ENCODE peak calls at places on chromosomes 1 and 21, in five cellular contexts. K, N, P, U and E are unnamed samples.

GRCh38 chr1:101051688-101052638 is 26.4 kb upstream of the DPH5 start:
- DNase-seq in K (no peak), N (peak; percentile 41), P (no peak), U (no peak), E (no peak)

GRCh38 chr1:37797750-37798345 is 4.2 kb downstream of the MANEAL start:
- DNase-seq in K (no peak), N (no peak), P (no peak), U (no peak), E (no peak)

GRCh38 chr1:62727656-62728396 is 39.6 kb upstream of the DOCK7 start:
- DNase-seq in K (no peak), N (no peak), P (no peak), U (no peak), E (no peak)

GRCh38 chr1:63691672-63692425 is 82.0 kb upstream of the ROR1 start:
- DNase-seq in K (peak; percentile 78), N (peak; percentile 60), P (peak; percentile 55), U (peak; percentile 10), E (no peak)

GRCh38 chr1:110634455-110635281 is 28.5 kb upstream of the KCNA2 start:
- DNase-seq in K (peak; percentile 95), N (peak; percentile 80), P (no peak), U (peak; percentile 80), E (no peak)

GRCh38 chr1:24257373-24257772 is 61.8 kb upstream of the GRHL3 start:
- DNase-seq in K (no peak), N (no peak), P (no peak), U (no peak), E (no peak)

GRCh38 chr1:202710070-202711025 is at the start of gene SYT2:
- DNase-seq in K (peak; percentile 60), N (no peak), P (peak; percentile 98), U (peak; percentile 29), E (peak; percentile 63)

GRCh38 chr1:185567438-185567837 is 166.8 kb upstream of the HMCN1 start:
- DNase-seq in K (no peak), N (no peak), P (no peak), U (no peak), E (no peak)

GRCh38 chr1:150408800-150409199 is 44.9 kb downstream of the RPRD2 start:
- DNase-seq in K (no peak), N (no peak), P (no peak), U (no peak), E (no peak)

GRCh38 chr21:45405819-45406762 is 1.1 kb downstream of the COL18A1 start:
- DNase-seq in K (no peak), N (no peak), P (no peak), U (peak; percentile 16), E (no peak)

GRCh38 chr1:192476802-192477298 is 98.7 kb upstream of the RGS1 start:
- DNase-seq in K (no peak), N (peak; percentile 15), P (no peak), U (no peak), E (no peak)

GRCh38 chr1:230976825-230977747 is 1.6 kb downstream of the TTC13 start:
- DNase-seq in K (no peak), N (no peak), P (no peak), U (peak; percentile 21), E (no peak)

GRCh38 chr1:41743361-41743760 is 175.4 kb downstream of the HIVEP3 start:
- DNase-seq in K (no peak), N (no peak), P (no peak), U (peak; percentile 43), E (no peak)

GRCh38 chr1:172135076-172135672 is 285.3 kb upstream of the C1orf105 start:
- DNase-seq in K (peak; percentile 10), N (peak; percentile 16), P (peak; percentile 17), U (no peak), E (no peak)